ENCODE peak calls at places on chromosomes 12 and 14, in seven cellular contexts. R is SK-N-SH, Y is H1, F is HCT116, P is HepG2, L is K562, X is GM12878. K is an unnamed sample.

GRCh38 chr12:39603065-39603464 is 16.5 kb downstream of the ABCD2 start:
- DNase-seq in R (no peak), Y (no peak), F (no peak), P (no peak), L (no peak), X (no peak), K (no peak)

GRCh38 chr12:124688356-124688992 is 121.1 kb upstream of the NCOR2 start:
- DNase-seq in R (no peak), Y (no peak), F (no peak), P (no peak), L (no peak), X (no peak), K (no peak)

GRCh38 chr14:33777651-33778050 is 173.2 kb downstream of the EGLN3 start:
- DNase-seq in R (no peak), Y (no peak), F (no peak), P (no peak), L (no peak), X (no peak), K (no peak)

GRCh38 chr12:110998165-110998564 is 77.8 kb upstream of the MYL2 start:
- DNase-seq in R (no peak), Y (no peak), F (no peak), P (no peak), L (no peak), X (no peak), K (peak; percentile 37)

GRCh38 chr12:24603371-24603770 is 345.5 kb downstream of the BCAT1 start:
- DNase-seq in R (no peak), Y (no peak), F (no peak), P (no peak), L (no peak), X (no peak), K (no peak)

GRCh38 chr14:21039059-21039422 is 3.1 kb upstream of the RNASE7 start:
- DNase-seq in R (no peak), Y (peak; percentile 54), F (no peak), P (peak; percentile 73), L (no peak), X (no peak), K (no peak)

GRCh38 chr14:73723411-73723798 is 9.2 kb upstream of the PNMA1 start:
- DNase-seq in R (no peak), Y (no peak), F (no peak), P (no peak), L (no peak), X (no peak), K (no peak)

GRCh38 chr14:70254476-70254961 is 65.8 kb upstream of the SLC8A3 start:
- DNase-seq in R (peak; percentile 78), Y (peak; percentile 72), F (no peak), P (peak; percentile 43), L (peak; percentile 8), X (no peak), K (peak; percentile 30)

GRCh38 chr12:7832059-7832696 is 40.5 kb downstream of the SLC2A14 start:
- DNase-seq in R (peak; percentile 49), Y (no peak), F (peak; percentile 32), P (peak; percentile 62), L (peak; percentile 40), X (no peak), K (peak; percentile 6)

GRCh38 chr12:131893605-131894312 is 663 bp upstream of the ULK1 start:
- DNase-seq in R (no peak), Y (no peak), F (no peak), P (no peak), L (peak; percentile 4), X (no peak), K (no peak)

GRCh38 chr14:96051642-96052540 is 12.7 kb downstream of the C14orf132 start:
- DNase-seq in R (no peak), Y (peak; percentile 58), F (peak; percentile 12), P (peak; percentile 33), L (peak; percentile 10), X (no peak), K (peak; percentile 89)

GRCh38 chr14:54338696-54339317 is 58.0 kb upstream of the CDKN3 start:
- DNase-seq in R (no peak), Y (no peak), F (peak; percentile 55), P (no peak), L (no peak), X (no peak), K (peak; percentile 19)

GRCh38 chr12:101941306-101942000 is 64.1 kb downstream of the DRAM1 start:
- DNase-seq in R (no peak), Y (no peak), F (no peak), P (no peak), L (no peak), X (no peak), K (no peak)

GRCh38 chr12:56714431-56714929 is 10.6 kb downstream of the NACA start:
- DNase-seq in R (no peak), Y (no peak), F (no peak), P (no peak), L (peak; percentile 8), X (no peak), K (no peak)

GRCh38 chr12:15608931-15609330 is 180.3 kb downstream of the EPS8 start:
- DNase-seq in R (no peak), Y (no peak), F (no peak), P (no peak), L (no peak), X (no peak), K (no peak)

GRCh38 chr12:89706551-89707348 is 1.9 kb downstream of the ATP2B1 start:
- DNase-seq in R (peak; percentile 27), Y (no peak), F (no peak), P (no peak), L (no peak), X (no peak), K (no peak)

GRCh38 chr12:80053048-80053790 is 46.1 kb upstream of the OTOGL start:
- DNase-seq in R (peak; percentile 1), Y (no peak), F (no peak), P (no peak), L (no peak), X (no peak), K (no peak)

GRCh38 chr14:67461341-67461985 is 27.1 kb downstream of the TMEM229B start:
- DNase-seq in R (no peak), Y (no peak), F (no peak), P (no peak), L (no peak), X (no peak), K (no peak)
- TF ChIP-seq JUND in R (no peak), Y (no peak), F (no peak), P (no peak), L (no peak), X (no peak), K (no peak)

GRCh38 chr14:92384461-92385133 is 61.6 kb downstream of the SLC24A4 start:
- DNase-seq in R (no peak), Y (no peak), F (no peak), P (no peak), L (no peak), X (no peak), K (no peak)

GRCh38 chr14:92380582-92380981 is 57.6 kb downstream of the SLC24A4 start:
- DNase-seq in R (no peak), Y (no peak), F (no peak), P (no peak), L (no peak), X (no peak), K (no peak)

GRCh38 chr14:92382677-92383076 is 59.7 kb downstream of the SLC24A4 start:
- DNase-seq in R (no peak), Y (no peak), F (no peak), P (no peak), L (no peak), X (no peak), K (peak; percentile 69)

GRCh38 chr14:92385561-92385960 is 62.6 kb downstream of the SLC24A4 start:
- DNase-seq in R (no peak), Y (no peak), F (no peak), P (no peak), L (no peak), X (no peak), K (no peak)

GRCh38 chr14:92380131-92380530 is 57.2 kb downstream of the SLC24A4 start:
- DNase-seq in R (no peak), Y (no peak), F (no peak), P (no peak), L (no peak), X (no peak), K (no peak)
- TF ChIP-seq JUND in R (no peak), Y (no peak), F (no peak), P (no peak), L (no peak), X (no peak), K (no peak)

DNA sequence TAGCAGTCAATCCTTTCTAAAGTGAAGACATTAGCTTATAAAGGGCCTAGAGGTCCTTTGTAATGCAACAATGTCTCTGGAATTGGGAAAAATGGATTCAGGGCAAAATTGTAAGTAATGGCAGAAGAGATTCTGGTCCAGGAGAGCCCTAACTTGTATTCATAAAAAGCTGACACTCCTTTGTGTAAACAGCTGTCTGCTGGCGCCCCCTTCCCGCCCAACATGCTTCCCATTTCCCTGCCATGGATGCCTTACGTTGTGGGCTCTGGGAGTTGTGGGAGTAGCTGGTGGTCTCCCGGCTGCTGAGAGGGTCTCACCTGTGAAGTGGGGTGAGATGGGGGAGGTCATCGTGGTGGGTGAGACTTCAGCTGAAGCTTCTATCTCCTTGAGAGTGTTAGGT is 2.3 kb downstream of the ACRBP start:
- DNase-seq in R (peak; percentile 74), Y (peak; percentile 53), F (no peak), P (no peak), L (no peak), X (no peak), K (no peak)
- TF ChIP-seq JUND in R (no peak), Y (no peak), F (no peak), P (no peak), L (no peak), X (no peak), K (no peak)

DNA sequence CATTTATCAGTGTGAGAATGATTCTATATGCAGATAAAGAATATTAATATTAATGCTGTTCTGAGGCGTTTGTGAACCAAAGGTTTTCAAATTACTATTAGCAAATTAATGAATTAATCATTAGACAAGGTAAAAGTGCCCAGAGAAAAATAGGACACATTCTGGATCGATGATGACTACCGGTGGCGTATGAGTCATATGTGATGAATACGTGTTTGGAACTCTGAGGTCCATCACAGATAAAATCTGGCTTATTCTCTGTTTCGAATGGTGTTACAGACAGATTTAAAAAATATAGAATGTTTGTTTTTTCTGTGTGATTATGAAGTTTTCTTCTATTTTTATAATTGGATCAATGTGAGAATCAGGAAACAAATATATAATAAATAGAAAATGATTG is 79.2 kb upstream of the RTL1 start:
- DNase-seq in R (no peak), Y (no peak), F (peak; percentile 36), P (no peak), L (no peak), X (no peak), K (no peak)
- TF ChIP-seq JUND in R (no peak), Y (no peak), F (peak; percentile 77), P (no peak), L (no peak), X (no peak), K (no peak)

DNA sequence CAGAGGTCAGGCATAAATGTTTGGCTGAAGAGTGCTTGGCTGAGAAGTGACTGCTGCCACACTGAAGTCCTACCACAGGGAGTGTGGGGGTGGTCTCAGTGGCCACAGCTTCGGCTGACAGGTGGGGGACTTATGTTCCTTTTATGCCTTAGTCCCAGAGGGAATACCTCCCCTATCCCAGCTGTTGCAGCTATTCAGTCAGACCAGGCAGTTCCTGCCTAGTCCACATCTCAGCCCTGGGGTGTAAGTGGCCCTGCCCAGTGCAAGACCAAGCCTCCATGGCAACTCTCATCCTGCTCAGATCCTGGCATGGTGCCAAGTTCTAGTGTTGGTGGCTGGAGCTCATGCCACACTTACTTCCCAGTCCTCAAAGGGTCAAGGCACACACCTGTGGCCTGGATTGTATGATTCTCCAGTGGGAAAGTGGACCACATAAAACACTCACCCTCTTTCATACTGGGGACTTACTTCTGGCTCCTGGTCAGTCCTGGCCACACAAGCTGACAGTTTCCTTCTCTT is 161.3 kb upstream of the CAND1 start:
- DNase-seq in R (no peak), Y (no peak), F (no peak), P (no peak), L (no peak), X (no peak), K (no peak)
- TF ChIP-seq JUND in R (no peak), Y (no peak), F (no peak), P (no peak), L (no peak), X (no peak), K (no peak)

K was measured in T47D.